ENCODE peak calls at places on chromosomes 7 and 10, in six cellular contexts. T is hippocampal formation; A is fibroblast of the conjunctiva; S is NCI-H345; B is lung microvascular endothelial cell; N is activated CD4-positive, alpha-beta T cell treated with anti-CD3 and anti-CD28 coated beads, Interleukin-2, amount 10 ng/mL, durations not matched to agents 7 days and 5 days. Y is an unnamed sample.

GRCh38 chr10:113735913-113736312 is 15.6 kb upstream of the PLEKHS1 start:
- DNase-seq in B (no peak), T (no peak), S (peak), N (no peak), A (no peak), Y (no peak)

GRCh38 chr10:102334106-102334505 is 61.4 kb upstream of the NFKB2 start:
- DNase-seq in A (no peak), B (no peak), N (no peak), T (no peak), S (no peak), Y (peak)

GRCh38 chr7:141436676-141437075 is 114.5 kb upstream of the AGK start:
- DNase-seq in A (no peak), N (no peak), T (no peak), S (peak), B (no peak), Y (no peak)

GRCh38 chr7:2082357-2083038 is 150.2 kb downstream of the MAD1L1 start:
- DNase-seq in S (no peak), A (no peak), N (no peak), T (no peak), B (no peak), Y (no peak)

GRCh38 chr10:119853584-119853983 is 19.1 kb downstream of the MCMBP start:
- DNase-seq in A (no peak), B (no peak), N (no peak), T (no peak), S (no peak), Y (no peak)

GRCh38 chr10:11823122-11823988 is at the start of gene PROSER2:
- DNase-seq in N (peak), A (no peak), B (peak), S (no peak), T (no peak), Y (peak)

GRCh38 chr7:132109768-132110167 is 466.5 kb downstream of the PLXNA4 start:
- DNase-seq in B (no peak), N (no peak), T (no peak), A (no peak), S (no peak), Y (no peak)

GRCh38 chr10:97117372-97117771 is 68.4 kb downstream of the SLIT1 start:
- DNase-seq in N (no peak), T (no peak), A (no peak), S (peak), B (peak), Y (no peak)